ENCODE peak calls at places on chromosome X, in seven cellular contexts. W is ovary, I is bronchial epithelial cell, E is PC-3, C is esophagus muscularis mucosa, K is GM12865, R is uterus. M is an unnamed sample.

GRCh38 chrX:147875866-147876596 is 35.7 kb upstream of the FMR1 start:
- DNase-seq in W (no peak), I (no peak), E (no peak), C (no peak), K (peak), R (no peak), M (no peak)

GRCh38 chrX:24672701-24673190 is 21.0 kb upstream of the POLA1 start:
- DNase-seq in W (no peak), I (no peak), E (no peak), C (no peak), K (no peak), R (no peak), M (no peak)

GRCh38 chrX:135112096-135112729 is 8.1 kb downstream of the ETDB start:
- DNase-seq in W (no peak), I (peak), E (peak), C (no peak), K (peak), R (no peak), M (peak)

GRCh38 chrX:149314031-149314430 is 191.1 kb downstream of the IDS start:
- DNase-seq in W (no peak), I (peak), E (no peak), C (no peak), K (no peak), R (no peak), M (peak)

GRCh38 chrX:41621236-41621651 is 67.5 kb upstream of the GPR34 start:
- DNase-seq in W (no peak), I (peak), E (peak), C (no peak), K (no peak), R (no peak), M (no peak)

GRCh38 chrX:107674480-107675364 is 46.4 kb downstream of the PRPS1 start:
- DNase-seq in W (peak), I (peak), E (no peak), C (peak), K (peak), R (peak), M (no peak)

GRCh38 chrX:154735695-154736393 is 15.0 kb downstream of the GAB3 start:
- DNase-seq in W (no peak), I (peak), E (peak), C (no peak), K (no peak), R (peak), M (no peak)

GRCh38 chrX:150352581-150352980 is 10.5 kb upstream of the MAMLD1 start:
- DNase-seq in W (no peak), I (no peak), E (peak), C (no peak), K (no peak), R (no peak), M (no peak)

GRCh38 chrX:154457491-154458115 is 478 bp upstream of the PLXNA3 start:
- DNase-seq in W (peak), I (peak), E (peak), C (no peak), K (peak), R (peak), M (no peak)

GRCh38 chrX:7168366-7168765 is 20.4 kb upstream of the PUDP start:
- DNase-seq in W (no peak), I (no peak), E (no peak), C (no peak), K (no peak), R (no peak), M (no peak)

GRCh38 chrX:48466696-48467095 is 3.4 kb downstream of the SLC38A5 start:
- DNase-seq in W (no peak), I (no peak), E (no peak), C (no peak), K (peak), R (no peak), M (no peak)
- TF ChIP-seq CTCF in W (no peak), I (peak), E (peak), C (no peak), K (peak), R (no peak), M (peak)

DNA sequence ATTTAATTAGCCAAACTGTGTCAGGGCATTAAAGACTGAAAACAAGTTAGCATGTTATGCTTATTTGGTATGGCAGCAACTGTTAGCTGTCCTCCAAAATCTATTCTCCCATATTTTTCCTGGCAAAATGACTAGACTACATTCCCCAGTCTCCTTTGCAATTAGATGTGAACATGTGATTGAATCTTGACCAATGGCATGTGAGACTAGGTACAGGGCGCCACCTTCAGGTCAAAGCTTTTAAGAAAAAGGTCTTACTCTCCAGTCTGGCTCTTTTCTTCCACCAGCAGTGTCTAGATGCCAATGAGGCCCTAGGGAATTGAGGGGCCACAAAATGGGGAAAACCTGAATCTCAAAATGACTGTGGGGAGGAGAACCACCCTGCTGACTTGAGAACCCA is 408.2 kb downstream of the SMARCA1 start:
- DNase-seq in W (no peak), I (peak), E (peak), C (no peak), K (peak), R (no peak), M (no peak)
- H3K4me3 ChIP-seq in W (no peak), I (no peak), E (no peak), C (no peak), K (no peak), R (no peak), M (no peak)

GRCh38 chrX:727738-728621 is 97.4 kb downstream of the SHOX start:
- DNase-seq in W (no peak), I (no peak), E (peak), C (peak), K (no peak), R (no peak), M (no peak)
- TF ChIP-seq CTCF in W (no peak), I (no peak), E (peak), C (no peak), K (no peak), R (no peak), M (no peak)

GRCh38 chrX:12137982-12138365 is 299 bp upstream of the FRMPD4 start:
- DNase-seq in W (no peak), I (no peak), E (peak), C (no peak), K (no peak), R (no peak), M (no peak)
- H3K4me3 ChIP-seq in W (peak), I (peak), E (peak), C (peak), K (no peak), R (no peak), M (peak)

GRCh38 chrX:119605739-119606507 is at the start of gene NKRF:
- DNase-seq in W (peak), I (peak), E (peak), C (peak), K (peak), R (peak), M (peak)

GRCh38 chrX:119605398-119605738 is 856 bp downstream of the NKRF start:
- DNase-seq in W (peak), I (peak), E (no peak), C (no peak), K (no peak), R (no peak), M (no peak)

GRCh38 chrX:119606508-119607389 is 525 bp upstream of the NKRF start:
- DNase-seq in W (no peak), I (peak), E (no peak), C (no peak), K (peak), R (no peak), M (peak)

GRCh38 chrX:119602701-119603255 is 3.4 kb downstream of the NKRF start:
- DNase-seq in W (no peak), I (peak), E (no peak), C (no peak), K (no peak), R (no peak), M (no peak)

GRCh38 chrX:119604778-119605177 is 1.4 kb downstream of the NKRF start:
- DNase-seq in W (no peak), I (no peak), E (no peak), C (no peak), K (no peak), R (no peak), M (no peak)
- TF ChIP-seq CTCF in W (no peak), I (no peak), E (no peak), C (no peak), K (no peak), R (no peak), M (no peak)

GRCh38 chrX:29478336-29479069 is 736.9 kb upstream of the MAGEB2 start:
- DNase-seq in W (no peak), I (peak), E (peak), C (no peak), K (peak), R (no peak), M (no peak)

GRCh38 chrX:29477878-29478277 is 737.5 kb upstream of the MAGEB2 start:
- DNase-seq in W (no peak), I (no peak), E (no peak), C (no peak), K (no peak), R (no peak), M (no peak)
- H3K4me3 ChIP-seq in W (no peak), I (no peak), E (no peak), C (no peak), K (peak), R (no peak), M (no peak)

GRCh38 chrX:72050011-72050410 is 81.7 kb downstream of the RTL5 start:
- DNase-seq in W (no peak), I (no peak), E (no peak), C (no peak), K (no peak), R (no peak), M (no peak)

GRCh38 chrX:72052415-72053090 is 79.2 kb downstream of the RTL5 start:
- DNase-seq in W (no peak), I (peak), E (no peak), C (no peak), K (no peak), R (no peak), M (no peak)

GRCh38 chrX:72053508-72053907 is 78.2 kb downstream of the RTL5 start:
- DNase-seq in W (no peak), I (no peak), E (no peak), C (no peak), K (no peak), R (no peak), M (no peak)

GRCh38 chrX:72048515-72049455 is 82.9 kb downstream of the RTL5 start:
- DNase-seq in W (no peak), I (no peak), E (peak), C (no peak), K (peak), R (no peak), M (no peak)

GRCh38 chrX:72051589-72051988 is 80.1 kb downstream of the RTL5 start:
- DNase-seq in W (no peak), I (no peak), E (no peak), C (no peak), K (no peak), R (no peak), M (no peak)
- TF ChIP-seq CTCF in W (no peak), I (no peak), E (no peak), C (no peak), K (no peak), R (no peak), M (no peak)

DNA sequence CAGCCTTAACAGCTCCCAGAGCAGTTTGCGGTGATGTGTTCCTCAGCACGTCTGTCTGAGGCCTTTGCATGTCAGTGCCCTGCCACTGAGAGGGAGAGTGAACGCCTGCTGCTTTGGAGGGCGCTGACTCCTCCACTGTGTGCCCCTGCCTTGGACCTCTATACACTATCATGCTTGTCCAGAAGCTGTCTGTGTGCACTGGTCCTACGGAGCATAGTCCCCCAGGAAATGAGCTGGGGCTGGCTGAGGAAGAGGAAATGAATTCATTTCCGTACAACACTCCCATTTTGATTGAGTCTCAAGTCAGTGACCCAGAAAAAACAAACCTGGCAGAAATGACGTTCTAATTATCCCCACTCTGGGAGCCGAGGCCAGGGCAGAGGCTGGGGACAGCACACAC is 80.5 kb downstream of the SH2D1A start:
- DNase-seq in W (no peak), I (no peak), E (no peak), C (no peak), K (no peak), R (no peak), M (no peak)
- H3K4me3 ChIP-seq in W (no peak), I (no peak), E (no peak), C (no peak), K (no peak), R (no peak), M (no peak)

GRCh38 chrX:12113321-12113720 is 25.0 kb upstream of the FRMPD4 start:
- DNase-seq in W (no peak), I (peak), E (peak), C (no peak), K (no peak), R (no peak), M (no peak)

GRCh38 chrX:12118134-12118533 is 20.1 kb upstream of the FRMPD4 start:
- DNase-seq in W (no peak), I (peak), E (no peak), C (no peak), K (no peak), R (no peak), M (no peak)

DNA sequence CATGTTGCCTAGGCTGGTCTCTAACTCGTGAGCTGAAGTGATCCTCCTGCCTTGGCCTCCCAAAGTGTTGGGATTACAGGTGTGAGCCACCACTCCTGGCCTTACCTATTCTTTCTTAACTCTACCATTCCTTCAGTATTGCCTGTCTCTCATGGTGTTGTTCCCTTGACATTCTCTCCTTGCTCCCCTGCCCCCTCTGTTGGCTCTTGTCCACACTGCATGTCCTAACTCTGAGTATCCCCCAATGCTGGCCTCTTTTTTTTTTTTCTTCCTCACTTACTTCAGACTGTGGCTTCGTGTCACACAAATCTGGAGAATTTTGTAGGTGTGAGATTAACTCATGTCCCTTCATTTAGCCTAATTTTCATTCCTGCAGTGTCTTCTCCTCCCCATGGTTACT is 22.9 kb upstream of the FRMPD4 start:
- DNase-seq in W (no peak), I (no peak), E (peak), C (no peak), K (no peak), R (no peak), M (no peak)
- TF ChIP-seq CTCF in W (no peak), I (peak), E (peak), C (no peak), K (peak), R (no peak), M (no peak)

GRCh38 chrX:3176439-3176820 is 135.2 kb downstream of the ARSF start:
- DNase-seq in W (no peak), I (no peak), E (no peak), C (no peak), K (no peak), R (no peak), M (peak)
- H3K4me3 ChIP-seq in W (no peak), I (no peak), E (no peak), C (no peak), K (no peak), R (no peak), M (no peak)

M was measured in astrocyte of the cerebellum.